ENCODE peak calls at places on chromosomes 2 and 18, in four cellular contexts. O is tibial artery, I is transverse colon, T is neural progenitor cell. J is an unnamed sample.

GRCh38 chr2:143615617-143616016 is 486.4 kb downstream of the ARHGAP15 start:
- DNase-seq in O (no peak), I (no peak), T (no peak), J (no peak)

GRCh38 chr2:240397542-240397916 is 37.9 kb upstream of the GPC1 start:
- DNase-seq in I (no peak), O (peak), T (no peak), J (no peak)

GRCh38 chr2:219552382-219553167 is 8.7 kb downstream of the TMEM198 start:
- DNase-seq in T (peak), I (peak), O (peak), J (peak)

GRCh38 chr2:27281442-27281841 is 787 bp upstream of the TRIM54 start:
- DNase-seq in T (no peak), O (no peak), I (no peak), J (no peak)

GRCh38 chr18:23982154-23983071 is 32.1 kb upstream of the TTC39C start:
- DNase-seq in O (peak), T (peak), I (peak), J (no peak)

GRCh38 chr2:150165988-150166965 is 321.2 kb downstream of the RND3 start:
- DNase-seq in T (no peak), I (no peak), O (peak), J (peak)

GRCh38 chr2:164032995-164033394 is 297.2 kb upstream of the FIGN start:
- DNase-seq in T (no peak), O (no peak), I (no peak), J (no peak)

GRCh38 chr2:18910843-18911242 is 321.5 kb upstream of the NT5C1B start:
- DNase-seq in T (no peak), O (peak), I (no peak), J (no peak)

GRCh38 chr2:218893349-218894167 is 12.9 kb downstream of the WNT10A start:
- DNase-seq in T (no peak), I (no peak), O (peak), J (no peak)

GRCh38 chr2:240233891-240234502 is 93.5 kb upstream of the OTOS start:
- DNase-seq in I (no peak), O (peak), T (no peak), J (no peak)

GRCh38 chr2:120230515-120231471 is 7.6 kb upstream of the TMEM185B start:
- DNase-seq in O (peak), I (peak), T (no peak), J (no peak)

DNA sequence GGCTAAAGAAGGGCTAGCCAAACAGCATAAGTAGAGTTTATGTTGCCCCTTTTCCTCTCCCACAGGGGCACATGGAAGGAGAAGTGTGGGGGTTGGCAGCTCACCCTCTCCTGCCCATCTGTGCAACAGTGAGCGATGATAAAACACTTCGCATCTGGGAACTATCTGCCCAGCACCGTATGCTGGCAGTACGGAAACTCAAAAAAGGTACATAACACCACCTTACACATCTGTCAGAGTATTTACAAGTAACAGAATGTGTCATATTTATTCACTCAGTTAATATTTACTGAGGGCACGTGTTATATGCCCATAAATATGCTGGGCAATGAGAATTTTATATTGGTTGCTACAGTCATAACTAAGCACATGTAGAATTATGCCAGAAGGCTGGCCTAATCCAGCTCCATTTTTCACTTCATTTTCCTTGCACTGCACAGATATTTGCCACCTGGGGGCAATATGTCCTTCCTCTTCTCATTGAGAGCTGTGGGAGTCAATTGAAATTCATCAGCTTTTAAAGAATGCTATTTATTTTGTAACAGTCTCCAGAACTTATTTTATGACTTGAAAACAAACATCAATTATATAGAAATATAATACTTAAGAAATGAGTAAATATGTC is 150.6 kb downstream of the RTN4 start:
- DNase-seq in O (no peak), I (no peak), T (peak), J (no peak)
- TF ChIP-seq CTCF in O (peak), I (peak), T (peak), J (peak)

GRCh38 chr2:58805126-58805525 is 564.0 kb upstream of the FANCL start:
- DNase-seq in T (no peak), I (no peak), O (no peak), J (no peak)
- H3K27ac ChIP-seq in T (no peak), I (no peak), O (no peak), J (no peak)

DNA sequence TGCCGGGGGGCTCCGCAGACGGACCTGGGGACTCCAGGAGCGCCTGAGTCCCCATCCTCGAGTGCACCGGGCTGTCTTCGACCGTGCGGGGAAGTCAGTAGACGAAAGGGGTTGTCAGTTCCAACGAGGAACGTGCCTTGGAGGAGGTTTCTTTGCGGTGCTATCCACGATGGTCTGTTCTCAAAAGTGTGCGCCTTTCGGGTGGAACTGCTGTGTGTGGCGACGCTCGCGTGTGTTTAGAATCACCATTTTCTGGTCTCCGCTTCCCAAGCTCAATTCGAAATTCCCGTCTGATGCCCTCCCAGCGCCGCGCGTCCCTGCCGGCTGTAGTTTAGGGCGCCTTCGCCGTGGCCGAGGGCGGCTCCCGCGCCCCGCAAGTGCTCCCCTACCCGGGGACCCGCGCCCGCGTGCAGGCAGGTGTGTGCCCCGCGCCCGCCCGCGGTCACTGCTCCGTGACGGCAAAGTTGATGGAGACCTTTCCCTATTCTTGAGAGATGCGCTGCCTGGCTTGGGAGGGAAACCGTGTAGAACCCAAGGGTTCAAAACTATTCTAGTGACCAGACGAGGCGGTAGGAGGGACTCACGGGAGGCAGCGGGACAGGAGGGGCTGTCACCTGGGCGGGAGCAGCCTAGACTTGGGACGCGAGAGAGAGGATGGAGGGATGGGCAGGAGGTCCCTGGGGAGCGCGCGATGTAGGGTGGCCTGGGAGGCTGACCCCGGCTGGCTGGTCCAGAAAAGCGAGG is 959 bp downstream of the DOK6 start:
- DNase-seq in I (no peak), T (peak), O (no peak), J (no peak)
- H3K4me3 ChIP-seq in I (peak), T (peak), O (peak), J (peak)

GRCh38 chr2:100683231-100683630 is 120.4 kb downstream of the PDCL3 start:
- DNase-seq in T (no peak), I (no peak), O (no peak), J (no peak)
- TF ChIP-seq CTCF in T (no peak), I (no peak), O (no peak), J (no peak)

GRCh38 chr2:20532634-20533437 is 86.0 kb downstream of the RHOB start:
- DNase-seq in T (peak), O (peak), I (no peak), J (no peak)

GRCh38 chr2:20533993-20534591 is 87.2 kb downstream of the RHOB start:
- DNase-seq in T (no peak), O (no peak), I (no peak), J (no peak)

GRCh38 chr2:20530520-20530919 is 83.6 kb downstream of the RHOB start:
- DNase-seq in I (no peak), O (no peak), T (peak), J (no peak)

GRCh38 chr2:20528713-20529112 is 81.8 kb downstream of the RHOB start:
- DNase-seq in T (no peak), I (no peak), O (peak), J (no peak)

DNA sequence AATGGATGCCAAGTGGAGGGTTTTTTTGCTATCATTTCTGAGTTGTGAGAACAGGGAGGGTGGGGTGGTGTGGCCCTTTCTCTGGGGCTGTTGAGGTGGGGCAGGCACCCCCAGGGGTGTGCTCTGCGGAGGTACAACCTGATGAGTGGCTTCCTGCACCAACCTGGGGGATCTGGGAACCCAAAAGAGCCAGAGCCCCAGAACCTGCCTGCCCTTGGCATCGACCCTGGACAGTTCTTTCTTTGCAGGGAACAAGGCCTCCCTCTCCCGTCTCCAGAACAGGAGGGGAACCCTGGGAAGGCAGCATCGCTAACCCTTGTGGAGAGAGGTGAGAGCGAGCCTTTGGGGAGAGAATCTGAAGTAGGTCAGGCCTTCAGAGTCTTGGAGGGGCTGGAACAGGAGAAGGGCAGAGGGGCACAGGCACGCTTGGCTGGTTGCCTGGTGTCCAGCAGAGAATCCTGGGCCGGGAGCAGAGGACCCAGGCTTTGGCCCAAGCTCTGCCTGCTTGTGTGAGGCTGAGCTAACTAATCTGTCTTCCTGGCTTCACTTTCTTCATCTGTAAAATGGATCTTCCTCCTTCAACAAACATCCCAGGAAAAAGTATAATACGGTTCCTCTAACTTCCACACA is 84.9 kb downstream of the RHOB start:
- DNase-seq in O (no peak), T (no peak), I (no peak), J (no peak)
- H3K27ac ChIP-seq in O (no peak), T (no peak), I (no peak), J (no peak)

GRCh38 chr2:74496997-74497776 is 2.2 kb downstream of the LBX2 start:
- DNase-seq in O (no peak), T (no peak), I (no peak), J (no peak)

GRCh38 chr2:74497777-74498499 is 1.5 kb downstream of the LBX2 start:
- DNase-seq in O (no peak), I (peak), T (peak), J (no peak)

GRCh38 chr2:74499940-74500577 is 656 bp upstream of the LBX2 start:
- DNase-seq in T (no peak), O (no peak), I (no peak), J (no peak)

GRCh38 chr2:74499269-74499939 is at the start of gene LBX2:
- DNase-seq in I (no peak), T (peak), O (no peak), J (no peak)

DNA sequence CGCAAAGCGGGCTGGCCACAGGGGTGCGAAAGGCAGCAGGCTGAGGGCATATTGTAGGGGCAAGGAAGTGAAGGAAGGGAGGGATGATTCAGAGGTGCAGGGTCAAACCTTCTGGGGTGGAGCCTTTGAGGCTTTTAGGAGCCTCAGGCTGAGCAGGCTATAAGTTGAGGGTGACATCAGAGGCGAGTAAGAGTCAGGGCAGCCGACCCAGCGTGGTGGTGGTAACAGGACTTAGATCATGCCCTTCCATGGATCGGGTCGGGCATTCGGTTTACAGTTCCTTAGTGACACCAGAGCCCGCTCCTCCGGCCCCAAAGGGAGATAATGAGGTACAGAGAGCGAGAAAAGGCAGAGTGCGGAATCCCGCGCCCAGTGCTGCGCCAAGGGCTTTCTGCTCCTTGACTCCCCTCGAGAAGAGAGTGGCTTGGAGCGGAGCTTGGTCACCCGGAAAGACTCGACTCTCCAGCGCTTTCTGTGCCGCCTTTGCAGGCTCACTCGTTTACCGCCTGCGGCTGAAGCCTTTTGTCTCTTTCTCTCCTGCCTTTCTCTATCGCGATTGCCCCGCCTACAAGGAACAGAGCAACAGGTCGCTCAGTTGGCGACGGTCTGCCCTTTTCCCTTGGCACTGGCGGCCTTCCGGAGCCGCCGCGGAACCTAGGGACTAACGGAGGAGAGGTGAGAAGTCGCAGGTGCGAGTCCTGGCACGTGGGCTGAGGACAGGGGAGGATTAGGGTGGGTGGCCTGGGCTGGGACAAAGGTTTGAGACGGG is 719 bp downstream of the LBX2 start:
- DNase-seq in O (no peak), T (peak), I (peak), J (no peak)
- H3K4me3 ChIP-seq in O (peak), T (peak), I (no peak), J (no peak)

GRCh38 chr2:237604391-237604790 is 13.9 kb upstream of the RAB17 start:
- DNase-seq in T (no peak), O (no peak), I (no peak), J (no peak)

GRCh38 chr2:237603718-237604362 is 13.3 kb upstream of the RAB17 start:
- DNase-seq in T (peak), I (peak), O (no peak), J (no peak)

GRCh38 chr2:237603049-237603717 is 12.6 kb upstream of the RAB17 start:
- DNase-seq in O (no peak), I (no peak), T (no peak), J (no peak)

GRCh38 chr2:237602409-237602808 is 11.9 kb upstream of the RAB17 start:
- DNase-seq in I (no peak), O (no peak), T (no peak), J (no peak)

DNA sequence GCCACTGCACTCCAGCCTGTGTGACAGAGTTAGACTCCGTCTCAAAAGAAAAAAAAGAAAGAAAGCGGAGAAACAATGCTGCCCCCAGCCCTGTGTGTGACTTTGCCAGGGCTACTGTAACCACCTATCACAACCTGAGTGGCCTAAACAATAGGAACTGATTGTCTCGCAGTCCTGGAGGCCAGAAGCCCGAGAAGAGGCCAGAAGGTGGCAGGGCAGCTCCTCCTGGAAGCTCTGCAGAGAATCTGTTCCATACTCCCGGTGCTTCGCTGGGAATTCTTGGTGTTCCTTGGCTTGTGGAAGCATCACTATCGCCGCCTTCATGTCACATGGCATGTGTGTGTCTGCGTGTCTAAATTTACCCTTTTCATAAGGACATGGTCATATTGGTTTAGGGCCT is 14.4 kb upstream of the RAB17 start:
- DNase-seq in O (no peak), T (no peak), I (no peak), J (no peak)
- TF ChIP-seq CTCF in O (no peak), T (no peak), I (peak), J (no peak)

GRCh38 chr2:54461251-54461650 is 5.1 kb downstream of the SPTBN1 start:
- DNase-seq in O (no peak), I (no peak), T (no peak), J (no peak)
- H3K27ac ChIP-seq in O (peak), I (peak), T (no peak), J (no peak)

GRCh38 chr2:111120253-111121027 is at the start of gene BCL2L11:
- DNase-seq in I (peak), O (peak), T (peak), J (peak)

GRCh38 chr2:111121028-111121872 is 536 bp downstream of the BCL2L11 start:
- DNase-seq in I (peak), T (peak), O (peak), J (peak)

GRCh38 chr2:111118455-111119003 is 2.2 kb upstream of the BCL2L11 start:
- DNase-seq in I (no peak), T (peak), O (no peak), J (no peak)

GRCh38 chr2:111119004-111119846 is 1.5 kb upstream of the BCL2L11 start:
- DNase-seq in O (peak), I (peak), T (peak), J (no peak)

GRCh38 chr2:111119847-111120252 is 864 bp upstream of the BCL2L11 start:
- DNase-seq in O (no peak), I (peak), T (peak), J (no peak)
- H3K4me3 ChIP-seq in O (peak), I (peak), T (peak), J (no peak)

DNA sequence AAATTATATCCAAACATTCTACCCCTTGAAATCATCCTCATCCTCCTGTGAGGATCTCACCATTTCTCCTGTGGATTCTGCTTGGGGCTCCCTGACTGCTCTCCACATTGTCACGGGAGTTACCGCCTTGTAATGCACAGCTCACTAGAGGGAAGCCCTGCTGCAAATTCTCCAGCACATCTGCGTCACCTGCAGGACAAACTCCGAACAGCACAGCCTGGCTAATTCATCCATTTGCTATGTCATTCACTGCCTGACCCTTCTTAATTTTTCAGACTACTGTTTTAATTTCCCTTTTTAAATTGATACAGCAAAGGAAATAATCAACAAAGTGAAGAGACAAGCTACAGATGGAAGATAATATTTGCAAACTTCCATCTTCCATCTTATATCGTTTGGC is 627.4 kb downstream of the FBXO15 start:
- DNase-seq in O (no peak), T (peak), I (no peak), J (no peak)
- TF ChIP-seq CTCF in O (no peak), T (peak), I (no peak), J (no peak)